ENCODE peak calls at places on chromosomes 3 and 15, in ten cellular contexts. H is lung, R is neural progenitor cell, T is ascending aorta, P is HepG2, X is keratinocyte, Y is tibial artery, D is MM.1S, S is fibroblast of lung, A is thyroid gland. V is an unnamed sample.

GRCh38 chr3:8386221-8386620 is 115.4 kb upstream of the LMCD1 start:
- DNase-seq in D (no peak), S (peak; percentile 16), P (no peak), X (no peak), H (no peak), A (no peak), R (no peak), Y (no peak), T (no peak), V (no peak)

GRCh38 chr3:68972358-68972979 is 40.1 kb upstream of the TAFA4 start:
- DNase-seq in A (peak; percentile 46), P (peak; percentile 63), H (no peak), D (peak; percentile 55), T (no peak), S (peak; percentile 39), X (no peak), Y (no peak), R (peak; percentile 92), V (peak; percentile 95)

GRCh38 chr15:101264911-101265641 is 12.2 kb downstream of the SELENOS start:
- DNase-seq in P (no peak), H (no peak), T (no peak), X (no peak), Y (no peak), R (no peak), S (no peak), D (peak; percentile 92), A (no peak), V (peak; percentile 32)

GRCh38 chr15:87419341-87419740 is 837.2 kb downstream of the NTRK3 start:
- DNase-seq in P (no peak), Y (no peak), X (no peak), T (no peak), S (peak; percentile 1), D (no peak), A (no peak), R (no peak), H (no peak), V (no peak)

GRCh38 chr3:101932326-101933108 is 83.2 kb downstream of the NFKBIZ start:
- DNase-seq in P (no peak), T (no peak), D (no peak), H (no peak), R (no peak), Y (no peak), A (no peak), S (no peak), X (no peak), V (no peak)

GRCh38 chr3:111484666-111485065 is 57.3 kb upstream of the CD96 start:
- DNase-seq in X (no peak), P (no peak), H (no peak), R (no peak), S (peak; percentile 34), D (no peak), T (no peak), Y (no peak), A (peak; percentile 34), V (no peak)

GRCh38 chr3:172317984-172318383 is 130.3 kb downstream of the GHSR start:
- DNase-seq in P (no peak), R (no peak), X (peak; percentile 13), S (peak; percentile 96), A (no peak), T (no peak), H (peak; percentile 41), Y (no peak), D (no peak), V (no peak)

GRCh38 chr3:129424185-129424841 is 4.1 kb downstream of the EFCAB12 start:
- DNase-seq in Y (peak; percentile 12), X (peak; percentile 94), R (no peak), H (no peak), S (no peak), D (no peak), A (no peak), T (no peak), P (peak; percentile 54), V (peak; percentile 57)

GRCh38 chr3:49723631-49724551 is at the start of gene GMPPB:
- DNase-seq in D (peak; percentile 97), A (peak; percentile 99), H (peak; percentile 97), T (peak; percentile 92), R (peak; percentile 99), Y (peak; percentile 99), P (peak; percentile 93), S (peak; percentile 96), X (peak; percentile 76), V (peak; percentile 98)

GRCh38 chr3:36891651-36892268 is 53.1 kb downstream of the TRANK1 start:
- DNase-seq in A (no peak), Y (no peak), P (no peak), S (no peak), H (no peak), R (no peak), D (no peak), X (no peak), T (no peak), V (peak; percentile 69)

GRCh38 chr15:98958918-98959639 is 48.5 kb downstream of the PGPEP1L start:
- DNase-seq in A (no peak), X (no peak), P (no peak), S (no peak), Y (no peak), D (no peak), R (no peak), H (no peak), T (no peak), V (no peak)

DNA sequence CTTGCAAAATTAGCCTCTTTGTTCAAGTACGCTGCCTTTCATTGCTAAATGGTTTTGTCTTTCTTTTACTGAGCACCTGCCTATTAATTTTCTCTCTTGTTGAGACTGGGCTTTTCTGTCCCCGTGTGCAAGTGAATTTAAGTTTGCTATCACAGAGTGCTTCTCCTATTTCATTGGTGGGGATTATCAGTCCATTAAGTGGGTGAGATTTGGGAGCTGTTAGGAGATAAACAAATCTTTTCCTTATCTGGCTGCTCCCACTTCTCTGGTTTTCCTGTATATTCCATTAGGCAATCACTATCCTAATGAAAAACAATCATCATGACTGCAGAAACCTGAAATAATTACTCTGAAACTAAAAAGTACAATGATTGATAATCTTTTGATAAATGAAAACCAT is 254.2 kb downstream of the NR1D2 start:
- DNase-seq in P (no peak), T (no peak), Y (no peak), S (no peak), X (no peak), D (no peak), R (no peak), A (no peak), H (no peak), V (no peak)
- TF ChIP-seq CTCF in P (no peak), T (no peak), Y (no peak), S (no peak), X (no peak), D (no peak), R (no peak), A (no peak), H (no peak), V (no peak)

DNA sequence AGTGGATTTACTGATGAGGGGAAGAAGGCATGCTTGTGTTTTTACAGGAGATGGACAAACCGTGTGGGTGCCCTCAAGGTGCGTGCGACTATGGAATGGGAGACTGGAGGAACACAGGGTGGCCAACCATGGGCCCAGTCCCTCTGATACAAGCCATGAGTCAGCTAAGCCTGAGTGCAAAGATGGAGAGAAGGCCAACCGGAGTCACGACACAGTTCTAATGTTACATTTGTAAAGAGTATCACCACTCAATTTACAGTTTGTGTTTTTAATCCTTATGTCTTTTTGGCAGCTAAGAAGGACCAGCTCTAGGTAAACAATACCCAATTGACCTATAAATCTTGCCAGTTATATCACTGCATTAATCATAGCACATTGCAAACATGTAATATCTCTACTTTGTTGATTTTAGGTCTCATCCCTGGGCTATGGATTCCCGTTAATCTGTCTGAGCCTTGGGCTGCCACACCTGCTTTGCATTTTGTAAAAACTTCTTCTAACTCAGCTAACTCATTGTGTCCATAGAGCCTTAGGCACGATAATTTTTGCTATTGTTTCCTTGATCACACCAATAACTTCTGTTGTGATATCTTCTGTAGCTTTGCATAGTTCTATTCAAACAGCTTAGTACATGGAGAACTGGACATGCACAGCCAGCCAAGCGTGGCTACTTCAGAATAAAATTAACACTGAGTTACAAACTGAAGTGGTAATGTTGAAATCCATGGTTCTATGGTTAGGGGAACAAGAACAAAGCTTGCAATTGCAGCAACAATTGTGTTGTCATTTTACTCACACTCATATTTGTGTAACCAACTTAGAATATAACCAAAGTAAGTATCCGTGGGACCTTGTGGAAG is 50.2 kb downstream of the LSM3 start:
- DNase-seq in D (no peak), Y (no peak), T (no peak), X (no peak), R (no peak), H (no peak), P (no peak), S (no peak), A (peak; percentile 88), V (peak; percentile 23)
- H3K4me3 ChIP-seq in D (no peak overlapping the region), Y (no peak overlapping the region), T (no peak overlapping the region), X (no peak overlapping the region), R (no peak overlapping the region), H (no peak overlapping the region), P (no peak overlapping the region), S (no peak overlapping the region), A (no peak overlapping the region), V (no peak overlapping the region)

DNA sequence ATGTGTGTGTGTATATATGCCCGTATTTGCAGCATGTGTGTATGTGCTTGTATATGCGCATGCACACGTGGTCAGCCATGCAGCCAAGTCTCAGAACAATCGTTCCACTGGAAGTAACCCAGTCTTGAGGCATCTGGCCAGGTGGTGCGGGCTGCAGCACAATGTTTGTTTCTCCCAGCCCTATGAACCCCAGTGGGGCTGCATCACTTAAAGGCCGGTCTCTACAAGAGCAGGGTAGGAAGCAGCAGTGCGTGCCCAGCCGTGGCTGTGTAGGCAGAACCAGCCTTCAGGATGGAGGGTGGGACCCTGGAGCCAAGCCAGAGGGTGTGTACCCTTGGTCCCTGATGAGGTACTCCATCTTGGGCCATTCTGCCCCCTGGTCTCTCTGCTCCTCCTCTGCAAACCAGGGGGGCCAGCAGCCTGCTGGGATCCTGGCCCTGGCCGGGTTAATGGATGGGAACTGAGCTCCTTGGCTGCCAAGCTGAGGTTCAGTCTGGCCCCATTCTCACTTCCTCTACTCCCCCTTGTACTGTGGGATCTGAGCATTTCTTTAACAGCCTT is 11.8 kb downstream of the KLF13 start:
- DNase-seq in H (no peak), T (no peak), D (no peak), X (no peak), R (no peak), Y (no peak), A (peak; percentile 89), S (no peak), P (no peak), V (no peak)
- H3K4me1 ChIP-seq in H (peaks cover 75% of the 10 kb centered on the region), T (peaks cover 16% of the 10 kb centered on the region), D (peaks cover 92% of the 10 kb centered on the region), X (peaks cover 34% of the 10 kb centered on the region), R (no peaks in the 10 kb centered on the region), Y (peaks cover 36% of the 10 kb centered on the region), A (peaks cover 100% of the 10 kb centered on the region), S (peaks cover 17% of the 10 kb centered on the region), P (peaks cover 42% of the 10 kb centered on the region), V (no peaks in the 10 kb centered on the region)

GRCh38 chr3:26114851-26115250 is 325.0 kb downstream of the OXSM start:
- DNase-seq in D (no peak), Y (no peak), R (no peak), X (no peak), A (no peak), T (no peak), S (no peak), H (no peak), P (no peak), V (no peak)

DNA sequence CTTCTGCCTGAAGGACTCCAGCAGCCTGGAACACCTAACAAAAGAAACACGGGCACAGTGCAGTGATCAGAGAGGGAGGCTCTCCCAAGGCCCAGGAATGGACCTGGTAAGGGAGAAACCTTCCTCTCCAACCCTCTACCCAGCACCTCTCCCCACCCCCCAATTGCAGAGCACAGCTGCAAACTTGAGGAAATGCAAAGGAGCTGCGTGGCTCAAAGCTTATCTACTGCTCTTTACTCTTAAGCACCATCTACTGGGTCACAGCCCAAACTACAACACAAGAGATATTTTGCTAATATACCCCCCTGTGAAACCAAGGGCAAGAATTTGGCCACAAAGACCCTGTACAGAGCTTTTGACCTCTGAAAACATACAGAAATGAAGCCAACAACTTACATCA is 328.3 kb downstream of the OXSM start:
- DNase-seq in S (no peak), A (no peak), D (peak; percentile 67), X (no peak), H (no peak), T (no peak), R (peak; percentile 23), Y (no peak), P (no peak), V (peak; percentile 74)
- TF ChIP-seq CTCF in S (no peak), A (no peak), D (peak; percentile 72), X (no peak), H (no peak), T (no peak), R (peak; percentile 51), Y (no peak), P (no peak), V (peak; percentile 75)